ENCODE peak calls at places on chromosomes 7 and 10, in six cellular contexts. One of them, this sample, is unnamed. For H3K4me1, the result is how much of the 10 kb centered on the place peaks cover.

GRCh38 chr7:2222516-2222915 is 10.2 kb downstream of the MAD1L1 start:
- DNase-seq in pancreas: no peak
- DNase-seq in psoas muscle: no peak
- DNase-seq in BE2C: no peak
- DNase-seq in IMR-90: no peak
- DNase-seq in left lung: peak
- DNase-seq in this sample: no peak

GRCh38 chr7:34837826-34838225 is 179.8 kb downstream of the NPSR1 start:
- DNase-seq in pancreas: no peak
- DNase-seq in psoas muscle: no peak
- DNase-seq in BE2C: no peak
- DNase-seq in IMR-90: no peak
- DNase-seq in left lung: no peak
- DNase-seq in this sample: no peak

GRCh38 chr10:62655337-62655994 is 149.1 kb upstream of the ADO start:
- DNase-seq in pancreas: no peak
- DNase-seq in psoas muscle: no peak
- DNase-seq in BE2C: no peak
- DNase-seq in IMR-90: no peak
- DNase-seq in left lung: no peak
- DNase-seq in this sample: no peak

GRCh38 chr7:156993021-156993924 is 17.2 kb downstream of the MNX1 start:
- DNase-seq in pancreas: peak
- DNase-seq in psoas muscle: no peak
- DNase-seq in BE2C: no peak
- DNase-seq in IMR-90: no peak
- DNase-seq in left lung: peak
- DNase-seq in this sample: no peak

GRCh38 chr7:128409435-128410091 is at the start of gene IMPDH1:
- DNase-seq in pancreas: peak
- DNase-seq in psoas muscle: peak
- DNase-seq in BE2C: peak
- DNase-seq in IMR-90: peak
- DNase-seq in left lung: peak
- DNase-seq in this sample: peak

GRCh38 chr10:86668297-86669165 is at the start of gene LDB3:
- DNase-seq in pancreas: no peak
- DNase-seq in psoas muscle: peak
- DNase-seq in BE2C: peak
- DNase-seq in IMR-90: peak
- DNase-seq in left lung: no peak
- DNase-seq in this sample: no peak

GRCh38 chr10:22271786-22272185 is 44.4 kb upstream of the COMMD3 start:
- DNase-seq in pancreas: no peak
- DNase-seq in psoas muscle: no peak
- DNase-seq in BE2C: no peak
- DNase-seq in IMR-90: no peak
- DNase-seq in left lung: no peak
- DNase-seq in this sample: no peak

GRCh38 chr7:71484381-71484780 is 352.4 kb downstream of the GALNT17 start:
- DNase-seq in pancreas: no peak
- DNase-seq in psoas muscle: no peak
- DNase-seq in BE2C: no peak
- DNase-seq in IMR-90: no peak
- DNase-seq in left lung: no peak
- DNase-seq in this sample: no peak

GRCh38 chr10:76324283-76324682 is 892.9 kb downstream of the LRMDA start:
- DNase-seq in pancreas: peak
- DNase-seq in psoas muscle: peak
- DNase-seq in BE2C: no peak
- DNase-seq in IMR-90: no peak
- DNase-seq in left lung: no peak
- DNase-seq in this sample: peak

GRCh38 chr10:68647928-68648327 is 73.1 kb upstream of the CCAR1 start:
- DNase-seq in pancreas: no peak
- DNase-seq in psoas muscle: no peak
- DNase-seq in BE2C: no peak
- DNase-seq in IMR-90: peak
- DNase-seq in left lung: no peak
- DNase-seq in this sample: no peak

GRCh38 chr10:104435822-104436221 is 82.2 kb downstream of the CFAP58 start:
- DNase-seq in pancreas: no peak
- DNase-seq in psoas muscle: no peak
- DNase-seq in BE2C: peak
- DNase-seq in IMR-90: peak
- DNase-seq in left lung: no peak
- DNase-seq in this sample: no peak

GRCh38 chr10:62402503-62402902 is 28.3 kb downstream of the ZNF365 start:
- DNase-seq in pancreas: no peak
- DNase-seq in psoas muscle: no peak
- DNase-seq in BE2C: no peak
- DNase-seq in IMR-90: peak
- DNase-seq in left lung: no peak
- DNase-seq in this sample: no peak

GRCh38 chr10:14010083-14010551 is 320.6 kb downstream of the FRMD4A start:
- DNase-seq in pancreas: no peak
- DNase-seq in psoas muscle: no peak
- DNase-seq in BE2C: no peak
- DNase-seq in IMR-90: peak
- DNase-seq in left lung: no peak
- DNase-seq in this sample: no peak

GRCh38 chr10:79930267-79930666 is 18.6 kb downstream of the SFTPD start:
- DNase-seq in pancreas: no peak
- DNase-seq in psoas muscle: no peak
- DNase-seq in BE2C: no peak
- DNase-seq in IMR-90: no peak
- DNase-seq in left lung: no peak
- DNase-seq in this sample: no peak

GRCh38 chr10:132411561-132412253 is 14.7 kb downstream of the PWWP2B start:
- DNase-seq in pancreas: peak
- DNase-seq in psoas muscle: no peak
- DNase-seq in BE2C: peak
- DNase-seq in IMR-90: peak
- DNase-seq in left lung: peak
- DNase-seq in this sample: peak
- TF ChIP-seq CTCF in pancreas: no peak
- TF ChIP-seq CTCF in psoas muscle: no peak
- TF ChIP-seq CTCF in BE2C: peak
- TF ChIP-seq CTCF in IMR-90: no peak
- TF ChIP-seq CTCF in left lung: no peak
- TF ChIP-seq CTCF in this sample: no peak

DNA sequence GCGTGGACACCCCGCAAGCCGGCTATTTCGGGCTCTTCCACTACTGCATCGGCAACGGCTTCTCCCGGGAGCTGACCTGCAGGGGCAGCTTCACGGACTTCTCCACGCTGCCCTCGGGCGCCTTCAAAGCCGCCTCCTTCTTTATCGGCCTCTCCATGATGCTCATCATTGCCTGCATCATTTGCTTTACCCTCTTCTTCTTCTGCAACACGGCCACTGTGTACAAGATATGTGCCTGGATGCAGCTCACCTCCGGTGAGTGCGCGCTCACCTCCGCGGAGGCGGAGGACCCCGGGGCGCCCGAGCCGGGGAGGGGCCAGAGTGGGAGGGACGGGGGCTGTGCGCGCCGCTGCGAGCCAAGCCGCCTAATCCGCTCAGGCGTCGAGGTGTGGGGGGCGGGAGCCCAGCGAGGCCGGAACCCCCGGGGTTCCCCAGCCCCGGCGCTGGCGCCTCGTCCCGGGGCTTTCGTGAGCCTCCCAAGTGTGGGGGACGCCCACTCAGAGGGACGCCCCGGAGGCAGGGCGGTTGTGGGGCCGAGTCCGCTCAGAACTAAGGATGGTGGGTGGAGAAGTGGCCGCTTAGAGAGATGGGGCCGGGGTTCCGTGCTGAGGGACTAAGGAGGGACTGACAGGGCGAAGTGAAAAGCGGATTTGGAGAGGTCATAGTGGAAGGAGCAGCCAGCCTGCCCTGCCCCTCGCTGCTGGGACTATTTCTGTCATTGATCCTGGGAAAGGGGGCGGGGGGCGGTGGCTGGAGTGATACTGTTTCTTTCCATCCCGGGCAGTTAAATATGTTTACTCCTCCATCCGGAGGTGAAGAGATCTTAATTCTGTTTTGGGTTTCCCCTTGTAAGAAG is 795 bp downstream of the LHFPL3 start:
- DNase-seq in pancreas: no peak
- DNase-seq in psoas muscle: no peak
- DNase-seq in BE2C: no peak
- DNase-seq in IMR-90: no peak
- DNase-seq in left lung: peak
- DNase-seq in this sample: no peak
- H3K4me3 ChIP-seq in pancreas: no peak
- H3K4me3 ChIP-seq in psoas muscle: no peak
- H3K4me3 ChIP-seq in BE2C: peak
- H3K4me3 ChIP-seq in IMR-90: peak
- H3K4me3 ChIP-seq in left lung: no peak
- H3K4me3 ChIP-seq in this sample: peak

DNA sequence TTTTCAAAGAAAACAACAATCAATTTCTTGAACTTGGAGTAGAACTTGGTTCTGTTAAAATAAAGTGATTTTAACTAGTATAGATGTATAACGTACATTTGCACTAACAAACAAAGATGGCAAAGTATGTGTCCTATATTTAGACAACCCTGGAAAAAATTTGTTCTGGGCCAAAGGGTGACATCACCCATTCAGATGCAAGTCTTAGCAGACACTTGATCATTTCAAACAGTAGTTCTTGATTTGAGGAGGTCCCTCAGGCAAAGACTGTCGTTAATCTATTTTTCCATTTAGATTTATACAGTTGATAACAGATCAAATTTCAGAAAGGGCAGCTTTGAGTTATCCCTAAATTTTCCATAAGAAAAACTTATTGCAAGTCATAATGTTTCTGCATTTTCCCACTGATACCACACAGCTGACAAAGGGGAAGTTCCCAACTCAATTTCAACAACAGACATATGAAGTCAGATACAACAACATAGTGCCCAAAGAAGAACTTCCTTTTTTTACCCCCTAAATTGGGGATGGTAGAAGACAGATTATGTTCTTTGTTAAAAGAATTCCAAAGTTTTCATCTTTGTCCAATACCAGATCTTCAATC is 5.1 kb downstream of the NMT2 start:
- DNase-seq in pancreas: no peak
- DNase-seq in psoas muscle: no peak
- DNase-seq in BE2C: no peak
- DNase-seq in IMR-90: peak
- DNase-seq in left lung: no peak
- DNase-seq in this sample: no peak
- H3K4me1 ChIP-seq in pancreas: under half
- H3K4me1 ChIP-seq in psoas muscle: under half
- H3K4me1 ChIP-seq in BE2C: under half
- H3K4me1 ChIP-seq in IMR-90: under half
- H3K4me1 ChIP-seq in left lung: under half
- H3K4me1 ChIP-seq in this sample: under half

DNA sequence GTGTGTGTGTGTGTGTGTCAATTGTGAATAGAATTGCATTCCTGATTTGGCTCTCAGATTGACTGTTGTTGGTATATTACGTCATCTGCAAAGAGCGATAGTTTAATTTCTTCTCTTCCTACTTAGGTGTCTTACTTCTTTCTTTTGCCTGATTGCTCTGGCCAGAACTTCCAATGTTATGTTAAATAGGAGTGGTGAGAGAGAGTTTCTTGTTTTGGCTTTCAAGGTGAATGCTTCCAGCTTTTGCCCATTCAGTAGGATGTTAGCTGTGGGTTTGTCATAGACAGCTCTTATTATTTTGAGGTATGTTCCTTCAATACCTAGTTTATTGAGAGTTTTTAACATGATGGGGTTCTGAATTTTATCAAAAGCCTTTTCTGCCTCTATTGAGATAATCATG is 34.2 kb upstream of the PRSS37 start:
- DNase-seq in pancreas: no peak
- DNase-seq in psoas muscle: no peak
- DNase-seq in BE2C: no peak
- DNase-seq in IMR-90: no peak
- DNase-seq in left lung: no peak
- DNase-seq in this sample: no peak
- TF ChIP-seq CTCF in pancreas: no peak
- TF ChIP-seq CTCF in psoas muscle: no peak
- TF ChIP-seq CTCF in BE2C: no peak
- TF ChIP-seq CTCF in IMR-90: no peak
- TF ChIP-seq CTCF in left lung: no peak
- TF ChIP-seq CTCF in this sample: no peak

GRCh38 chr10:85602713-85603112 is 763.9 kb downstream of the GRID1 start:
- DNase-seq in pancreas: no peak
- DNase-seq in psoas muscle: no peak
- DNase-seq in BE2C: no peak
- DNase-seq in IMR-90: no peak
- DNase-seq in left lung: no peak
- DNase-seq in this sample: no peak
- H3K4me3 ChIP-seq in pancreas: no peak
- H3K4me3 ChIP-seq in psoas muscle: no peak
- H3K4me3 ChIP-seq in BE2C: no peak
- H3K4me3 ChIP-seq in IMR-90: no peak
- H3K4me3 ChIP-seq in left lung: no peak
- H3K4me3 ChIP-seq in this sample: no peak

GRCh38 chr10:44947356-44948152 is 12.0 kb upstream of the RASSF4 start:
- DNase-seq in pancreas: no peak
- DNase-seq in psoas muscle: no peak
- DNase-seq in BE2C: no peak
- DNase-seq in IMR-90: no peak
- DNase-seq in left lung: no peak
- DNase-seq in this sample: no peak

GRCh38 chr10:44948713-44949112 is 10.9 kb upstream of the RASSF4 start:
- DNase-seq in pancreas: no peak
- DNase-seq in psoas muscle: no peak
- DNase-seq in BE2C: no peak
- DNase-seq in IMR-90: no peak
- DNase-seq in left lung: no peak
- DNase-seq in this sample: no peak

GRCh38 chr10:44949915-44950314 is 9.7 kb upstream of the RASSF4 start:
- DNase-seq in pancreas: no peak
- DNase-seq in psoas muscle: no peak
- DNase-seq in BE2C: no peak
- DNase-seq in IMR-90: no peak
- DNase-seq in left lung: no peak
- DNase-seq in this sample: no peak

GRCh38 chr10:44950326-44951225 is 9.0 kb upstream of the RASSF4 start:
- DNase-seq in pancreas: no peak
- DNase-seq in psoas muscle: no peak
- DNase-seq in BE2C: no peak
- DNase-seq in IMR-90: no peak
- DNase-seq in left lung: no peak
- DNase-seq in this sample: no peak

GRCh38 chr10:44949127-44949802 is 10.3 kb upstream of the RASSF4 start:
- DNase-seq in pancreas: no peak
- DNase-seq in psoas muscle: no peak
- DNase-seq in BE2C: no peak
- DNase-seq in IMR-90: no peak
- DNase-seq in left lung: no peak
- DNase-seq in this sample: no peak
- H3K4me1 ChIP-seq in pancreas: under half
- H3K4me1 ChIP-seq in psoas muscle: under half
- H3K4me1 ChIP-seq in BE2C: under half
- H3K4me1 ChIP-seq in IMR-90: under half
- H3K4me1 ChIP-seq in left lung: half or more
- H3K4me1 ChIP-seq in this sample: under half